ENCODE peak calls at places on chromosomes 11 and 22, in eight cellular contexts. I is MCF 10A, H is IMR-90, W is MM.1S, M is breast epithelium, R is A549, D is kidney epithelial cell, V is cardiac fibroblast. G is an unnamed sample.

GRCh38 chr22:41401781-41402648 is 20.3 kb downstream of the TEF start:
- DNase-seq in I (peak), H (peak), W (no peak), M (no peak), R (peak), D (no peak), V (peak), G (peak)

GRCh38 chr11:91104237-91104636 is 881.4 kb upstream of the CHORDC1 start:
- DNase-seq in I (peak), H (peak), W (no peak), M (no peak), R (peak), D (peak), V (peak), G (no peak)

GRCh38 chr11:10309163-10310093 is 4.6 kb downstream of the ADM start:
- DNase-seq in I (peak), H (peak), W (peak), M (peak), R (peak), D (no peak), V (peak), G (no peak)

GRCh38 chr22:50730013-50730891 is 7.8 kb upstream of the ACR start:
- DNase-seq in I (no peak), H (no peak), W (no peak), M (peak), R (no peak), D (no peak), V (no peak), G (no peak)

GRCh38 chr11:83671295-83671694 is 385.1 kb upstream of the CCDC90B start:
- DNase-seq in I (peak), H (peak), W (no peak), M (no peak), R (no peak), D (no peak), V (peak), G (no peak)

GRCh38 chr11:3189886-3190583 is 24.9 kb upstream of the OSBPL5 start:
- DNase-seq in I (no peak), H (no peak), W (no peak), M (peak), R (no peak), D (no peak), V (no peak), G (no peak)

GRCh38 chr11:74278721-74279148 is 32.7 kb downstream of the P4HA3 start:
- DNase-seq in I (peak), H (peak), W (no peak), M (no peak), R (peak), D (peak), V (peak), G (no peak)

GRCh38 chr11:121365304-121365703 is 72.7 kb downstream of the SC5D start:
- DNase-seq in I (no peak), H (no peak), W (no peak), M (no peak), R (no peak), D (no peak), V (no peak), G (no peak)

GRCh38 chr11:126645206-126645605 is 289.7 kb downstream of the ST3GAL4 start:
- DNase-seq in I (no peak), H (no peak), W (no peak), M (no peak), R (no peak), D (no peak), V (no peak), G (no peak)

GRCh38 chr11:74138572-74138971 is 32.2 kb downstream of the C2CD3 start:
- DNase-seq in I (peak), H (peak), W (no peak), M (no peak), R (peak), D (peak), V (peak), G (no peak)

GRCh38 chr11:120268686-120269085 is 28.7 kb downstream of the POU2F3 start:
- DNase-seq in I (no peak), H (no peak), W (no peak), M (no peak), R (no peak), D (no peak), V (no peak), G (no peak)

GRCh38 chr11:69537855-69538640 is 56.6 kb downstream of the LINC01488 start:
- DNase-seq in I (no peak), H (no peak), W (no peak), M (no peak), R (no peak), D (no peak), V (no peak), G (no peak)

GRCh38 chr11:116118138-116118470 is 613.9 kb upstream of the CADM1 start:
- DNase-seq in I (no peak), H (no peak), W (no peak), M (no peak), R (no peak), D (no peak), V (no peak), G (no peak)

GRCh38 chr11:95789506-95790122 is at the start of gene FAM76B:
- DNase-seq in I (peak), H (peak), W (peak), M (peak), R (peak), D (peak), V (peak), G (peak)

GRCh38 chr11:33775832-33776231 is 1.5 kb upstream of the FBXO3 start:
- DNase-seq in I (no peak), H (peak), W (no peak), M (no peak), R (no peak), D (no peak), V (peak), G (no peak)

GRCh38 chr11:134164490-134165370 is 59.0 kb downstream of the NCAPD3 start:
- DNase-seq in I (no peak), H (no peak), W (no peak), M (no peak), R (no peak), D (no peak), V (no peak), G (no peak)

GRCh38 chr22:45101828-45102227 is 61.9 kb upstream of the NUP50 start:
- DNase-seq in I (peak), H (peak), W (peak), M (no peak), R (peak), D (no peak), V (peak), G (no peak)

GRCh38 chr11:7571640-7572000 is 57.8 kb downstream of the PPFIBP2 start:
- DNase-seq in I (peak), H (peak), W (peak), M (peak), R (peak), D (no peak), V (peak), G (no peak)

GRCh38 chr11:119942583-119943338 is 195.2 kb downstream of the TRIM29 start:
- DNase-seq in I (no peak), H (peak), W (no peak), M (no peak), R (no peak), D (no peak), V (no peak), G (no peak)

GRCh38 chr11:11931461-11932055 is 76.9 kb downstream of the DKK3 start:
- DNase-seq in I (peak), H (peak), W (peak), M (no peak), R (peak), D (peak), V (peak), G (no peak)

GRCh38 chr11:78076733-78077403 is 2.8 kb downstream of the NDUFC2 start:
- DNase-seq in I (no peak), H (no peak), W (no peak), M (no peak), R (no peak), D (no peak), V (no peak), G (no peak)

GRCh38 chr22:19853879-19854777 is 546 bp downstream of the GNB1L start:
- DNase-seq in I (no peak), H (no peak), W (peak), M (no peak), R (no peak), D (no peak), V (no peak), G (no peak)

GRCh38 chr11:20599424-20600346 is at the start of gene SLC6A5:
- DNase-seq in I (peak), H (peak), W (peak), M (no peak), R (peak), D (no peak), V (peak), G (no peak)

GRCh38 chr11:75140269-75141138 is 10.4 kb upstream of the SLCO2B1 start:
- DNase-seq in I (peak), H (peak), W (peak), M (peak), R (peak), D (no peak), V (peak), G (peak)

GRCh38 chr11:60777572-60777971 is 7.6 kb upstream of the MS4A10 start:
- DNase-seq in I (peak), H (peak), W (no peak), M (no peak), R (peak), D (peak), V (peak), G (no peak)

GRCh38 chr22:22746963-22747933 is 102.8 kb downstream of the GGTLC2 start:
- DNase-seq in I (no peak), H (no peak), W (peak), M (no peak), R (no peak), D (no peak), V (no peak), G (no peak)

GRCh38 chr11:72787262-72788104 is 6.4 kb downstream of the STARD10 start:
- DNase-seq in I (no peak), H (no peak), W (no peak), M (no peak), R (peak), D (no peak), V (no peak), G (peak)

GRCh38 chr11:1234054-1234720 is 11.3 kb downstream of the MUC5B start:
- DNase-seq in I (no peak), H (no peak), W (no peak), M (no peak), R (no peak), D (no peak), V (no peak), G (no peak)

GRCh38 chr11:1232328-1233321 is 9.8 kb downstream of the MUC5B start:
- DNase-seq in I (no peak), H (no peak), W (no peak), M (no peak), R (no peak), D (no peak), V (no peak), G (peak)

GRCh38 chr11:1234771-1235614 is 12.1 kb downstream of the MUC5B start:
- DNase-seq in I (no peak), H (no peak), W (no peak), M (no peak), R (no peak), D (no peak), V (no peak), G (no peak)

GRCh38 chr11:1231396-1232327 is 8.8 kb downstream of the MUC5B start:
- DNase-seq in I (no peak), H (no peak), W (no peak), M (no peak), R (no peak), D (no peak), V (no peak), G (peak)

GRCh38 chr11:1233351-1234053 is 10.6 kb downstream of the MUC5B start:
- DNase-seq in I (no peak), H (no peak), W (no peak), M (no peak), R (no peak), D (no peak), V (no peak), G (peak)
- TF ChIP-seq CTCF in I (no peak), H (no peak), W (no peak), M (no peak), R (peak), D (no peak), V (no peak), G (no peak)

GRCh38 chr22:34489861-34490260 is 569.6 kb upstream of the LARGE1 start:
- DNase-seq in I (no peak), H (no peak), W (no peak), M (no peak), R (no peak), D (no peak), V (no peak), G (no peak)
- TF ChIP-seq CTCF in I (no peak), H (no peak), W (no peak), M (no peak), R (no peak), D (no peak), V (no peak), G (no peak)

DNA sequence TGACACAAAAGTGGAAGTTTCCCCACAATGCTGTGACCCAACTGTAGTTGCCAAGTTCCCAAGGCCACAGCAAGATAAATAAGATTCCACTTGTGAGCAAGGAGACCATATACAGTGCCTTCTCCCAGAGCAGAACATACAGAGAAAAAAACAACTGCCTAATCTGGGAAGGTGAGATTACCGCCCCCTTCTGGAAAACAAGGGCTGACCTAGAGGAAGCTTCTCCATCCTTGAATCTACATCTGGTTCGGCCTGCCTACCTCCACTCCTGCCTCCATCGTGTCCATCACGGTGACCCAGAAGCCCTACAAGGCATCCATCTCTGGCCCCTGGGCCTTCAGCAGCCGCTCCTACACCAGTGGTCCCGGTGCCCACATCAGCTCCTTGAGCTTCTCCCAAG is 6.1 kb upstream of the RNASEH2C start:
- DNase-seq in I (no peak), H (no peak), W (no peak), M (no peak), R (no peak), D (no peak), V (no peak), G (no peak)
- TF ChIP-seq CTCF in I (no peak), H (no peak), W (peak), M (no peak), R (peak), D (no peak), V (no peak), G (no peak)

DNA sequence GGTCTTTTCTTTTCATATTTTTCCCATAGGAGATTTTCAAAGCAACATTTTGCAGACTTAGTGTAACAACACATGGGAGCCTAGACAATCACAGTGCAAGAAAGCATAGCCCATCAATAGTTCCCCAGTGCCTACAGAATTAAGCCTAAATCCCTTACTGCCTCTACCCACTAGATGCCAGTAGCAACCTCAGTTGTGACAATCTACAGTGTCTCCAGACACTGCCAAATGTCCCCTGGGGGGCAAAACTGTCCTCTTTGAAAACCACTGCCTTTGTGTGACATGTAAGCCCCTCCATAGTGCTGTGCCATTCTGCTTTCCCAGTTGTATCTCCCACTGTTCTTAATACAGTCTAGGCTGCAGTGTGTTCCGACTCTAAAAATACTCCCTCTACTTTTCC is 1329.0 kb downstream of the LRRC4C start:
- DNase-seq in I (peak), H (no peak), W (no peak), M (no peak), R (no peak), D (no peak), V (no peak), G (no peak)
- TF ChIP-seq CTCF in I (peak), H (no peak), W (peak), M (no peak), R (no peak), D (peak), V (no peak), G (no peak)

GRCh38 chr11:130712480-130712879 is 203.8 kb downstream of the SNX19 start:
- DNase-seq in I (no peak), H (no peak), W (no peak), M (no peak), R (no peak), D (no peak), V (no peak), G (no peak)
- TF ChIP-seq CTCF in I (no peak), H (no peak), W (no peak), M (no peak), R (no peak), D (no peak), V (no peak), G (no peak)

DNA sequence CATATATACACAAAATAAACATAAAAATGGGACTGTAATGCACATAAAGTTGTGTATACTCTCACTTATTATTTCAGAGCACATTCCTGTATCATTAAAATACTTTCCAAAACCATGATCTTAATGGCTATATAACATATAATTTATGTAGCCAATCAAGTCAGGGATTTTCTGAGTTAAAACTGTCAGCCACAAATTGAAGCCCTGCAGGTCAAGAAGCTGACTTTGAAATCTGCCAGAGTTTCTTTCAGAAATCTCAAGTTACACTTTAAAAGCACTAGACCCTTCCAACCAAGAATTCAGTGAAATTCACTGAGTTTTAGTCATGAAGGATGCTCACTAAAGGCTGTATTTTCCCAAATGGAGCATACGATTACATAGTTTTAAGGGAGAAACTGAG is 47.6 kb downstream of the PHF21A start:
- DNase-seq in I (no peak), H (no peak), W (no peak), M (no peak), R (no peak), D (no peak), V (no peak), G (no peak)
- TF ChIP-seq CTCF in I (no peak), H (no peak), W (no peak), M (no peak), R (no peak), D (no peak), V (no peak), G (no peak)

GRCh38 chr22:24133187-24133965 is 47.9 kb upstream of the SUSD2 start:
- DNase-seq in I (no peak), H (peak), W (no peak), M (no peak), R (no peak), D (no peak), V (peak), G (no peak)
- TF ChIP-seq CTCF in I (no peak), H (peak), W (peak), M (no peak), R (no peak), D (peak), V (peak), G (no peak)

GRCh38 chr11:65150513-65151271 is 16.4 kb upstream of the SYVN1 start:
- DNase-seq in I (peak), H (peak), W (no peak), M (peak), R (peak), D (peak), V (peak), G (no peak)
- TF ChIP-seq CTCF in I (no peak), H (no peak), W (no peak), M (no peak), R (no peak), D (no peak), V (no peak), G (no peak)

G was measured in D721Med.